ENCODE peak calls at places on chromosomes 16 and 17, in five cellular contexts. Y is ELF-1; U is naive thymus-derived CD8-positive, alpha-beta T cell; B is iPS-NIHi11; Z is prostate gland. C is an unnamed sample.
A peak's percentile ranks its signal among the peaks of the same experiment; 100 is the strongest.

GRCh38 chr17:77332981-77333685 is 192.4 kb downstream of the SEC14L1 start:
- DNase-seq in Y (no peak), Z (no peak), B (no peak), U (no peak), C (no peak)

GRCh38 chr17:19707728-19708221 is 8.6 kb downstream of the SLC47A2 start:
- DNase-seq in Z (peak; percentile 80), B (peak; percentile 6), U (no peak), Y (no peak), C (peak; percentile 26)

GRCh38 chr16:70480127-70481105 is 26.0 kb downstream of the FCSK start:
- DNase-seq in Z (no peak), B (no peak), Y (no peak), U (no peak), C (peak; percentile 23)

GRCh38 chr17:80618304-80618703 is 73.7 kb downstream of the RPTOR start:
- DNase-seq in B (no peak), Y (no peak), U (no peak), Z (no peak), C (no peak)

GRCh38 chr16:48180868-48181480 is 25.2 kb upstream of the ABCC12 start:
- DNase-seq in Y (no peak), Z (no peak), B (no peak), U (no peak), C (no peak)

GRCh38 chr17:2724783-2725164 is 13.2 kb upstream of the CLUH start:
- DNase-seq in Y (peak; percentile 81), U (no peak), Z (no peak), B (peak; percentile 91), C (peak; percentile 94)

GRCh38 chr17:37829446-37830142 is 84.7 kb upstream of the HNF1B start:
- DNase-seq in U (no peak), Y (no peak), Z (no peak), B (no peak), C (no peak)

GRCh38 chr17:49779730-49780220 is 8.7 kb upstream of the KAT7 start:
- DNase-seq in U (no peak), Y (no peak), B (no peak), Z (no peak), C (no peak)

GRCh38 chr17:33725675-33726271 is 432.7 kb upstream of the ASIC2 start:
- DNase-seq in Y (peak; percentile 74), Z (no peak), U (no peak), B (peak; percentile 81), C (peak; percentile 77)

GRCh38 chr17:60154616-60155426 is 5.0 kb downstream of the CA4 start:
- DNase-seq in B (no peak), U (no peak), Z (no peak), Y (no peak), C (peak; percentile 57)